ENCODE peak calls at places on chromosomes 16 and 17, in eight cellular contexts. One of them, this sample, is unnamed.

GRCh38 chr17:43591750-43592562 is 45.8 kb upstream of the ETV4 start:
- DNase-seq in stimulated activated CD4-positive, alpha-beta T cell treated with anti-CD3 and anti-CD28 coated beads, TNF-alpha, amount 100 ng/mL, for 48 hours: no peak
- DNase-seq in epithelial cell of esophagus: peak; percentile 85
- DNase-seq in WTC11: no peak
- DNase-seq in activated gamma-delta T cell treated with anti-CD3 and anti-CD28 coated beads, Interleukin-2, amount 50 U/mL, for 16 hours: no peak
- DNase-seq in kidney tubule cell: peak; percentile 76
- DNase-seq in NCI-H2081: no peak
- DNase-seq in NCI-H510A treated with DMSO at 0.1 percent for 48 hours: no peak
- DNase-seq in this sample: no peak

GRCh38 chr16:6132121-6132520 is 1034.5 kb upstream of the EEF2KMT start:
- DNase-seq in kidney tubule cell: no peak
- DNase-seq in NCI-H2081: no peak
- DNase-seq in epithelial cell of esophagus: no peak
- DNase-seq in NCI-H510A treated with DMSO at 0.1 percent for 48 hours: no peak
- DNase-seq in WTC11: no peak
- DNase-seq in activated gamma-delta T cell treated with anti-CD3 and anti-CD28 coated beads, Interleukin-2, amount 50 U/mL, for 16 hours: no peak
- DNase-seq in stimulated activated CD4-positive, alpha-beta T cell treated with anti-CD3 and anti-CD28 coated beads, TNF-alpha, amount 100 ng/mL, for 48 hours: no peak
- DNase-seq in this sample: no peak

GRCh38 chr17:11002417-11002816 is 164.5 kb upstream of the PIRT start:
- DNase-seq in WTC11: no peak
- DNase-seq in epithelial cell of esophagus: no peak
- DNase-seq in NCI-H2081: no peak
- DNase-seq in activated gamma-delta T cell treated with anti-CD3 and anti-CD28 coated beads, Interleukin-2, amount 50 U/mL, for 16 hours: no peak
- DNase-seq in stimulated activated CD4-positive, alpha-beta T cell treated with anti-CD3 and anti-CD28 coated beads, TNF-alpha, amount 100 ng/mL, for 48 hours: no peak
- DNase-seq in NCI-H510A treated with DMSO at 0.1 percent for 48 hours: no peak
- DNase-seq in kidney tubule cell: no peak
- DNase-seq in this sample: no peak

GRCh38 chr16:56203052-56203451 is 11.8 kb downstream of the GNAO1 start:
- DNase-seq in activated gamma-delta T cell treated with anti-CD3 and anti-CD28 coated beads, Interleukin-2, amount 50 U/mL, for 16 hours: peak; percentile 32
- DNase-seq in NCI-H510A treated with DMSO at 0.1 percent for 48 hours: no peak
- DNase-seq in epithelial cell of esophagus: peak; percentile 43
- DNase-seq in NCI-H2081: peak; percentile 6
- DNase-seq in WTC11: peak; percentile 45
- DNase-seq in stimulated activated CD4-positive, alpha-beta T cell treated with anti-CD3 and anti-CD28 coated beads, TNF-alpha, amount 100 ng/mL, for 48 hours: peak; percentile 45
- DNase-seq in kidney tubule cell: peak; percentile 61
- DNase-seq in this sample: no peak

GRCh38 chr17:233473-233941 is 52.1 kb upstream of the DOC2B start:
- DNase-seq in activated gamma-delta T cell treated with anti-CD3 and anti-CD28 coated beads, Interleukin-2, amount 50 U/mL, for 16 hours: no peak
- DNase-seq in kidney tubule cell: no peak
- DNase-seq in stimulated activated CD4-positive, alpha-beta T cell treated with anti-CD3 and anti-CD28 coated beads, TNF-alpha, amount 100 ng/mL, for 48 hours: no peak
- DNase-seq in NCI-H510A treated with DMSO at 0.1 percent for 48 hours: no peak
- DNase-seq in NCI-H2081: no peak
- DNase-seq in WTC11: peak; percentile 13
- DNase-seq in epithelial cell of esophagus: no peak
- DNase-seq in this sample: no peak

GRCh38 chr17:7460850-7461660 is 16.2 kb downstream of the CHRNB1 start:
- DNase-seq in NCI-H2081: no peak
- DNase-seq in WTC11: peak; percentile 65
- DNase-seq in activated gamma-delta T cell treated with anti-CD3 and anti-CD28 coated beads, Interleukin-2, amount 50 U/mL, for 16 hours: no peak
- DNase-seq in NCI-H510A treated with DMSO at 0.1 percent for 48 hours: no peak
- DNase-seq in stimulated activated CD4-positive, alpha-beta T cell treated with anti-CD3 and anti-CD28 coated beads, TNF-alpha, amount 100 ng/mL, for 48 hours: no peak
- DNase-seq in kidney tubule cell: no peak
- DNase-seq in epithelial cell of esophagus: no peak
- DNase-seq in this sample: no peak

GRCh38 chr17:57671546-57672204 is 73.4 kb downstream of the CCDC182 start:
- DNase-seq in NCI-H2081: peak; percentile 72
- DNase-seq in activated gamma-delta T cell treated with anti-CD3 and anti-CD28 coated beads, Interleukin-2, amount 50 U/mL, for 16 hours: peak; percentile 39
- DNase-seq in kidney tubule cell: peak; percentile 4
- DNase-seq in WTC11: peak; percentile 92
- DNase-seq in stimulated activated CD4-positive, alpha-beta T cell treated with anti-CD3 and anti-CD28 coated beads, TNF-alpha, amount 100 ng/mL, for 48 hours: peak; percentile 68
- DNase-seq in NCI-H510A treated with DMSO at 0.1 percent for 48 hours: peak; percentile 92
- DNase-seq in epithelial cell of esophagus: peak; percentile 76
- DNase-seq in this sample: peak; percentile 81

GRCh38 chr16:14199624-14200023 is 128.5 kb downstream of the MRTFB start:
- DNase-seq in epithelial cell of esophagus: peak; percentile 24
- DNase-seq in activated gamma-delta T cell treated with anti-CD3 and anti-CD28 coated beads, Interleukin-2, amount 50 U/mL, for 16 hours: no peak
- DNase-seq in NCI-H2081: no peak
- DNase-seq in kidney tubule cell: peak; percentile 11
- DNase-seq in NCI-H510A treated with DMSO at 0.1 percent for 48 hours: no peak
- DNase-seq in stimulated activated CD4-positive, alpha-beta T cell treated with anti-CD3 and anti-CD28 coated beads, TNF-alpha, amount 100 ng/mL, for 48 hours: no peak
- DNase-seq in WTC11: no peak
- DNase-seq in this sample: no peak